ENCODE peak calls at places on chromosome 4, in seven cellular contexts. L is foreskin fibroblast, U is cardiac fibroblast, E is endothelial cell of umbilical vein, T is pancreas, B is neural crest cell, J is suprapubic skin. H is an unnamed sample.

GRCh38 chr4:43251760-43252317 is 359.3 kb downstream of the GRXCR1 start:
- DNase-seq in L (peak; percentile 9), U (no peak), E (no peak), T (no peak), B (no peak), J (no peak), H (no peak)

GRCh38 chr4:6991771-6992557 is 51.2 kb upstream of the TADA2B start:
- DNase-seq in L (peak; percentile 75), U (peak; percentile 90), E (peak; percentile 86), T (no peak), B (no peak), J (no peak), H (peak; percentile 85)

GRCh38 chr4:106080376-106080775 is 185.1 kb downstream of the NPNT start:
- DNase-seq in L (no peak), U (peak; percentile 45), E (no peak), T (no peak), B (no peak), J (no peak), H (no peak)

GRCh38 chr4:155546451-155546850 is 120.2 kb upstream of the GUCY1A1 start:
- DNase-seq in L (peak; percentile 24), U (peak; percentile 32), E (no peak), T (no peak), B (no peak), J (no peak), H (no peak)

GRCh38 chr4:59540311-59540710 is 1659.8 kb upstream of the ADGRL3 start:
- DNase-seq in L (no peak), U (no peak), E (no peak), T (no peak), B (no peak), J (no peak), H (no peak)

GRCh38 chr4:133287396-133287795 is 138.3 kb downstream of the PCDH10 start:
- DNase-seq in L (no peak), U (no peak), E (no peak), T (no peak), B (no peak), J (no peak), H (no peak)

GRCh38 chr4:26826721-26827120 is 33.9 kb upstream of the STIM2 start:
- DNase-seq in L (no peak), U (peak; percentile 22), E (peak; percentile 30), T (peak; percentile 59), B (no peak), J (no peak), H (no peak)

GRCh38 chr4:7430965-7431695 is 3.6 kb downstream of the PSAPL1 start:
- DNase-seq in L (no peak), U (no peak), E (no peak), T (peak; percentile 53), B (no peak), J (peak; percentile 47), H (no peak)

GRCh38 chr4:31461425-31461824 is 741.3 kb downstream of the PCDH7 start:
- DNase-seq in L (no peak), U (peak; percentile 29), E (no peak), T (no peak), B (no peak), J (no peak), H (no peak)

GRCh38 chr4:14539246-14539645 is 463.0 kb upstream of the CPEB2 start:
- DNase-seq in L (no peak), U (no peak), E (no peak), T (no peak), B (no peak), J (no peak), H (no peak)

GRCh38 chr4:140863187-140863586 is 107.0 kb upstream of the TBC1D9 start:
- DNase-seq in L (no peak), U (no peak), E (no peak), T (no peak), B (no peak), J (no peak), H (no peak)

GRCh38 chr4:87910795-87911194 is 64.7 kb upstream of the SPP1 start:
- DNase-seq in L (no peak), U (no peak), E (no peak), T (no peak), B (no peak), J (no peak), H (no peak)

GRCh38 chr4:26256016-26256415 is 64.8 kb upstream of the RBPJ start:
- DNase-seq in L (peak; percentile 25), U (no peak), E (no peak), T (no peak), B (no peak), J (no peak), H (peak; percentile 45)

GRCh38 chr4:139628184-139629012 is 37.2 kb upstream of the MGST2 start:
- DNase-seq in L (no peak), U (no peak), E (no peak), T (no peak), B (no peak), J (no peak), H (no peak)

GRCh38 chr4:98994474-98995182 is 893 bp upstream of the METAP1 start:
- DNase-seq in L (peak; percentile 6), U (no peak), E (no peak), T (no peak), B (no peak), J (no peak), H (no peak)

GRCh38 chr4:147707892-147708672 is 23.8 kb upstream of the ARHGAP10 start:
- DNase-seq in L (peak; percentile 26), U (peak; percentile 69), E (peak; percentile 66), T (no peak), B (peak; percentile 29), J (no peak), H (peak; percentile 62)

GRCh38 chr4:115152081-115152480 is 38.7 kb upstream of the NDST4 start:
- DNase-seq in L (no peak), U (no peak), E (no peak), T (no peak), B (no peak), J (no peak), H (no peak)

GRCh38 chr4:110049951-110050925 is 137.6 kb downstream of the EGF start:
- DNase-seq in L (peak; percentile 32), U (peak; percentile 67), E (peak; percentile 46), T (no peak), B (peak; percentile 37), J (no peak), H (peak; percentile 28)

GRCh38 chr4:99013402-99013843 is 17.9 kb downstream of the METAP1 start:
- DNase-seq in L (no peak), U (peak; percentile 46), E (no peak), T (no peak), B (no peak), J (no peak), H (no peak)

GRCh38 chr4:106806158-106806797 is 229.8 kb downstream of the DKK2 start:
- DNase-seq in L (no peak), U (peak; percentile 7), E (no peak), T (no peak), B (no peak), J (no peak), H (no peak)

DNA sequence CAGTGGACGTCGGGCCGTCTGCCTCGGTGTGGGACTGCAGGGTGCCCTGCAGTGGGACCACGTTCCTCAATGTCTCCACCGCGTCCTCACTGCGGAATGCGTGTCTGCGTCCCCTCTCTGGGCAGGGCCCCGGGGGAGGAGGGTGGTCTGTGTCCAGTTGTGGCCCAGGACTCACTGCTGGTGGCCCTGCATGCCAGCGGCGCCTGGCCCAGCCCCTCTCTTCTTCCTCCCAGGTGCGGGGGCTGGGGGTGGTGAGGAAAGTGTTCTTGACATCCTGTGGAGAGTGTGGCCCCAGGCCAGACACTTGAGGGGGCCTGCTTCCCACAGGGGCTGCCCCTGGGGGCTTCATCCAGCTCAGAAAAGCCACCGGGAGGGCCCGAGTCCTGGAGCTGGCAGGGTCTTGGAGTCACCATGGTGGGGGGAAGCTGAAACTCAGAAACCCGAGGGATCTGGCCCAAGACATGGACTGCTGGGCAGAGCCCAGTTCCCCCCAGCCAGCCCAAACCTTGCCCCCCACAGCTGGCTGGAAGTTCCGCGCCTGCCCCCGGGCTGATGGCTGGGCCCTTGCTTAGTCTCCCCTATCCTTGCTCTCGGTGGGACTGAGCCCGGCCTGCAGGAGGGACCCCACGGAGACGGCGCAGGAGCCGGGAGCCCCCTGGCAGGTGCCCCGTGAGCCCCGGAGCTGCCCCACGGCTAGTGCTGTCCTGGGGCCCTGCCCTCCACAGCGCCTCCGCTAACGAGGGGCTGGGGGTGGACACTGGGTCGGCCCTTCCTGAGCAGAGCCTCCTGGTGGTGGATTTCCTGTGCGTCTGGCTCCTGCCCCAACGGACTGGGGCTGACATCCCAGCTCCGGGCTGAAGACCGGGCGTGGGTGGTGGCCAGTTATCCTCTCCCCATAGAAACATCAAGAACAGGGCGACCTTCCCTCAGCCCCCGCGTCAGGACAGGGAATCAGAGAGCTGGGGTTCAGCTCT is 2.9 kb downstream of the DOK7 start:
- DNase-seq in L (no peak), U (no peak), E (no peak), T (peak; percentile 50), B (no peak), J (no peak), H (no peak)
- TF ChIP-seq CTCF in L (peak; percentile 29), U (peak; percentile 18), E (peak; percentile 21), T (no peak), B (peak; percentile 41), J (no peak), H (no peak)

GRCh38 chr4:40980318-40980883 is 230.6 kb downstream of the NSUN7 start:
- DNase-seq in L (no peak), U (peak; percentile 55), E (peak; percentile 35), T (no peak), B (no peak), J (no peak), H (no peak)
- TF ChIP-seq CTCF in L (peak; percentile 49), U (peak; percentile 54), E (peak; percentile 58), T (no peak), B (peak; percentile 47), J (no peak), H (no peak)

DNA sequence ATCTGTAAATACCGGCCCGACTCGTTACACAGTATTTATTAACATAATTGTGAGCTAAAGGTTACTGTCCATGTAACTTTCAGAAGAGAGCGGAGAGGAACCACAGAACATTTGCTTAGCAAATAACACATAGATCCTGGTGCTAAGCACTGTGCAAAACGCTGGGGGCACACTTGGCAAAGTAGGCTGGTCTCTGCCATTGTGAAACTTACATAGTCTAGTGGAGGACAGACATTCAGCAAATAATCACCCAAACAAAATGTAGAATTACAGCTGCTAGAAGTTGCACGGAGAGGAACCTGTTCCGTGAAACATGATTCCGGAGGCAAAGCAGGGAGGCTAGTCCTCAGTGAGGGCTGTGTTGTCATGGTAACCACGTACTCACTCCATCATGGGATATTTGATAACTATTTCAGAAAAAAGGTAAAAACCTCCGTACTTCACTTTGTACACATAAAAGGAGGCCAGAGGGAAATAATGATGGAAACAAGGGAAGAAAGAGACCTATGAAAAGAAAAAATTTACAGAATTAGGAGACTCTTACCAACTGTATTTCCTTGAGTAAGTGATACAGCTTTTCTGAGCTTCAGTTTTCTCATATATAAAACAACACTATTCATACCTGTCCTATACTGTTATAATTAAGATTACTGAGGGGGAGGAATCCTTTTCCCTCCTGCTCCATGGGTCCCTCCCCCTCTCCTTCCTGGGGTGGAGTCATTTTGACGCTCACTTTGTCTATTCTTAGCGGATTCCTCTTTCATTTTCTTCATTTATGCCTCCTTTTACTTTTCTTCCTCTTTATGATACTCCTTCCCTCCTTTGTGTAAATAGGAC is 760 bp upstream of the RASGEF1B start:
- DNase-seq in L (peak; percentile 15), U (peak; percentile 37), E (no peak), T (no peak), B (no peak), J (no peak), H (peak; percentile 88)
- TF ChIP-seq CTCF in L (no peak), U (peak; percentile 2), E (peak; percentile 3), T (no peak), B (peak; percentile 52), J (no peak), H (no peak)

GRCh38 chr4:189802884-189803283 is 137.8 kb upstream of the FRG1 start:
- DNase-seq in L (no peak), U (no peak), E (no peak), T (no peak), B (no peak), J (no peak), H (no peak)
- TF ChIP-seq CTCF in L (no peak), U (no peak), E (no peak), T (no peak), B (no peak), J (no peak), H (no peak)